ENCODE peak calls at places on chromosomes 4 and X, in six cellular contexts. R is heart right ventricle; B is upper lobe of right lung; E is hepatocyte; O is lower lobe of right lung; T is CD8-positive, alpha-beta memory T cell. S is an unnamed sample.

GRCh38 chrX:115560211-115560977 is 580 bp upstream of the PLS3 start:
- DNase-seq in E (peak; percentile 79), R (no peak), B (no peak), T (no peak), O (no peak), S (peak; percentile 80)

GRCh38 chr4:48779095-48779997 is 733 bp downstream of the FRYL start:
- DNase-seq in E (peak; percentile 85), R (peak; percentile 76), O (peak; percentile 82), T (peak; percentile 63), B (peak; percentile 87), S (peak; percentile 30)

GRCh38 chrX:41178201-41178600 is 93.0 kb downstream of the USP9X start:
- DNase-seq in E (no peak), T (no peak), O (no peak), R (no peak), B (no peak), S (no peak)

GRCh38 chr4:161762796-161763195 is 401.0 kb downstream of the FSTL5 start:
- DNase-seq in T (no peak), R (no peak), B (no peak), O (no peak), E (no peak), S (no peak)

GRCh38 chr4:83858121-83858520 is 322.2 kb downstream of the GPAT3 start:
- DNase-seq in T (no peak), B (no peak), O (no peak), R (no peak), E (no peak), S (no peak)

GRCh38 chr4:167688660-167689142 is 403.6 kb upstream of the ANXA10 start:
- DNase-seq in O (no peak), T (no peak), R (no peak), E (no peak), B (no peak), S (no peak)

GRCh38 chrX:9538544-9539045 is 73.7 kb downstream of the TBL1X start:
- DNase-seq in R (no peak), E (peak; percentile 35), B (no peak), O (no peak), T (no peak), S (no peak)

GRCh38 chrX:17519349-17519748 is 144.3 kb downstream of the NHS start:
- DNase-seq in T (no peak), R (peak; percentile 45), O (no peak), B (no peak), E (no peak), S (no peak)

GRCh38 chrX:39477438-39478120 is 620.2 kb downstream of the BCOR start:
- DNase-seq in B (peak; percentile 65), T (no peak), E (peak; percentile 62), O (peak; percentile 57), R (peak; percentile 77), S (peak; percentile 80)

GRCh38 chrX:15451913-15452312 is 41.2 kb downstream of the PIR start:
- DNase-seq in O (no peak), T (no peak), R (peak; percentile 17), B (no peak), E (no peak), S (no peak)

GRCh38 chr4:126715067-126715466 is 917.7 kb upstream of the INTU start:
- DNase-seq in O (no peak), B (no peak), T (no peak), R (no peak), E (no peak), S (no peak)

GRCh38 chrX:143437439-143437838 is 79.8 kb downstream of the SPANXN3 start:
- DNase-seq in O (no peak), T (no peak), B (no peak), E (peak; percentile 8), R (no peak), S (peak; percentile 11)

GRCh38 chr4:10030946-10031662 is 9.8 kb upstream of the SLC2A9 start:
- DNase-seq in B (no peak), R (no peak), O (no peak), E (no peak), T (no peak), S (no peak)

GRCh38 chrX:135000516-135000915 is 9.7 kb downstream of the SMIM10 start:
- DNase-seq in E (no peak), T (no peak), R (no peak), B (no peak), O (no peak), S (no peak)

GRCh38 chr4:118682928-118683327 is 2.3 kb upstream of the METTL14 start:
- DNase-seq in B (no peak), T (no peak), E (peak; percentile 11), O (no peak), R (no peak), S (peak; percentile 43)

GRCh38 chrX:101078716-101079115 is at the start of gene TMEM35A:
- DNase-seq in E (peak; percentile 26), T (no peak), R (no peak), O (no peak), B (no peak), S (no peak)

GRCh38 chrX:41664307-41665299 is 24.2 kb upstream of the GPR34 start:
- DNase-seq in T (no peak), R (no peak), E (no peak), O (no peak), B (no peak), S (no peak)

GRCh38 chrX:153063315-153063714 is 7.0 kb downstream of the PNMA3 start:
- DNase-seq in T (no peak), B (no peak), E (no peak), O (no peak), R (no peak), S (no peak)

GRCh38 chrX:39484669-39485068 is 613.1 kb downstream of the BCOR start:
- DNase-seq in O (no peak), E (no peak), T (no peak), B (no peak), R (no peak), S (no peak)

GRCh38 chrX:18272222-18272621 is 51.5 kb upstream of the BEND2 start:
- DNase-seq in R (no peak), E (no peak), B (no peak), T (no peak), O (no peak), S (no peak)

GRCh38 chrX:151702021-151702714 is 6.9 kb downstream of the PRRG3 start:
- DNase-seq in B (no peak), T (no peak), O (no peak), E (no peak), R (no peak), S (no peak)

GRCh38 chr4:9808077-9808476 is 26.6 kb downstream of the DRD5 start:
- DNase-seq in O (no peak), B (no peak), T (no peak), R (no peak), E (no peak), S (no peak)

GRCh38 chrX:154476821-154477220 is 2.3 kb downstream of the LAGE3 start:
- DNase-seq in O (no peak), T (no peak), E (no peak), R (no peak), B (peak; percentile 10), S (no peak)

GRCh38 chr4:84606645-84607044 is 23.7 kb downstream of the CDS1 start:
- DNase-seq in T (no peak), B (no peak), R (no peak), O (no peak), E (no peak), S (no peak)

GRCh38 chrX:119541188-119541587 is 24.0 kb downstream of the STEEP1 start:
- DNase-seq in O (no peak), E (no peak), T (no peak), R (no peak), B (no peak), S (peak; percentile 72)

GRCh38 chr4:83180469-83180968 is 66.0 kb upstream of the PLAC8 start:
- DNase-seq in B (no peak), R (no peak), O (no peak), E (no peak), T (no peak), S (no peak)

GRCh38 chrX:418927-419729 is 32.4 kb upstream of the PPP2R3B start:
- DNase-seq in E (no peak), T (no peak), B (no peak), O (peak; percentile 39), R (no peak), S (no peak)

GRCh38 chr4:13988347-13989265 is 361.1 kb upstream of the BOD1L1 start:
- DNase-seq in R (no peak), T (no peak), O (no peak), E (peak; percentile 30), B (no peak), S (no peak)

GRCh38 chr4:152831416-152831815 is 51.7 kb downstream of the ARFIP1 start:
- DNase-seq in T (no peak), O (no peak), E (no peak), B (no peak), R (no peak), S (no peak)

GRCh38 chrX:23332888-23333821 is 1.5 kb upstream of the PTCHD1 start:
- DNase-seq in T (no peak), O (no peak), R (no peak), B (no peak), E (peak; percentile 48), S (no peak)
- H3K27me3 ChIP-seq in T (no peaks in the 10 kb centered on the region), O (peaks cover 12% of the 10 kb centered on the region), R (peaks cover 19% of the 10 kb centered on the region), B (peaks cover 14% of the 10 kb centered on the region), E (peaks cover 91% of the 10 kb centered on the region), S (no peaks in the 10 kb centered on the region)

DNA sequence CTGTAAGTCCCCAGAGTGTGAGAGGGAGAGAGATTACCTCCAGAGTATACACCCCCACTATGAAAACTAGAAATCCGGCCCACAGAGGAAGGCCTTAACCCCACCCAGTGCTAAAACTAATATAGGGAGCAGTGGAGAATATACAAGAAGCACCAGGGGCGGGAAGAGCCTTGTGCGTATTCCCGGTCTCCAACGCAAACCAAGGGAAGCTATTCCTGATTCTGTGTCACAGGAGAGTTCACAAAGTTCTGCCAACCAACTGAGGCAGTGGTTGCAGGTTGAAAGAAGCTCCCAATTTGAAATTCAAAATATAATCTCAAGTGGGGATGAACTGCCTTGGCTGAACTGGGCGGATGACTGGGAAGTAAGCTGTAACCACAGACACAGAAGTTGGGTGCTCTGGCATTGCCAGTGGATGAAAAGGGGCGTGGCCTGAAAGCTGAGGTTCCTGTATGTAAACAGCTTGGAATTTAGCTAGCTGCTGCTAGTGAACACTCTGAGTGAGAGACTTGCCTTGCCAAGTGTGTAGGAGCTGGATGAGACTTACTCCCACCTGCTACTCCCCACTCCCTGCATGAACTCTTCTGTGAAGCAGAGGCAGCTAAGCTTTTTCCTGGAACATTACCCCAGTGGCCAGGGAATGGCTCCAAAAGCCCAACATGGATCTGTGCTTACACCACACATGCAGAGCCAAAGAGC is 32.7 kb downstream of the ELF2 start:
- DNase-seq in B (peak; percentile 73), E (peak; percentile 25), T (no peak), R (peak; percentile 18), O (peak; percentile 79), S (peak; percentile 15)
- H3K4me1 ChIP-seq in B (peaks cover 11% of the 10 kb centered on the region), E (no peaks in the 10 kb centered on the region), T (peaks cover 9% of the 10 kb centered on the region), R (peaks cover 56% of the 10 kb centered on the region), O (peaks cover 23% of the 10 kb centered on the region), S (peaks cover 11% of the 10 kb centered on the region)

GRCh38 chr4:6420036-6420435 is 52.4 kb downstream of the PPP2R2C start:
- DNase-seq in T (no peak), B (no peak), R (no peak), O (no peak), E (no peak), S (no peak)
- H3K27ac ChIP-seq in T (no peak overlapping the region), B (no peak overlapping the region), R (no peak overlapping the region), O (no peak overlapping the region), E (no peak overlapping the region), S (no peak overlapping the region)

DNA sequence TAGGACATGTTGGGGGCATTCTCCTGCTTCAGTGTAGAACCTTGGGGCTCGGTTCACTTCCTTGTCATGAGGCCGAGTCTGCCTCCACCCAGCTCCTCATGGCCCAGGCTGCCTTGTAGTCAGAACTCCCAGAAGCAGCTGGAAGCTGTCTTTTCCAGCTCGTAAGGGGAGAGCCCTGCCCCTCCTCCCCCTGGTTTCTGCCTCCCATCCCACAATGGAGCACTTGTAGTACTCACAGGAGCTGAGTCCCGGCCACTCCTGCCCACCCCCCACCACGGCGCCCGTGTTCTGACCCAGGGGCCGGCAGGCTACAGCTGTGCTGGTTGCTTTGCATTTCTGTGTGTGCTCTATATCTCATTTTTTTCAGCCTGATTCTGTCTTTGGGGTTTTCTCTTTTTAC is 24.7 kb upstream of the PJA1 start:
- DNase-seq in E (peak; percentile 46), T (no peak), B (no peak), O (no peak), R (peak; percentile 19), S (no peak)
- H3K27me3 ChIP-seq in E (no peaks in the 10 kb centered on the region), T (no peaks in the 10 kb centered on the region), B (no peaks in the 10 kb centered on the region), O (no peaks in the 10 kb centered on the region), R (no peaks in the 10 kb centered on the region), S (no peaks in the 10 kb centered on the region)